ENCODE peak calls at places on chromosome 20, in five cellular contexts. One of them, this sample, is unnamed.

GRCh38 chr20:4406627-4407026 is 315.1 kb upstream of the PRND start:
- DNase-seq in neuronal stem cell: no peak
- DNase-seq in mesenchymal stem cell: peak; percentile 35
- DNase-seq in H1: no peak
- DNase-seq in IMR-90: peak; percentile 88
- DNase-seq in this sample: peak; percentile 55

GRCh38 chr20:64057628-64058498 is 5.1 kb upstream of the TCEA2 start:
- DNase-seq in IMR-90: peak; percentile 40
- DNase-seq in neuronal stem cell: no peak
- DNase-seq in mesenchymal stem cell: peak; percentile 56
- DNase-seq in H1: peak; percentile 98
- DNase-seq in this sample: peak; percentile 52

GRCh38 chr20:43096471-43096870 is 93.2 kb downstream of the PTPRT start:
- DNase-seq in IMR-90: no peak
- DNase-seq in neuronal stem cell: no peak
- DNase-seq in H1: peak; percentile 44
- DNase-seq in mesenchymal stem cell: no peak
- DNase-seq in this sample: no peak

GRCh38 chr20:17666491-17666890 is 15.6 kb downstream of the RRBP1 start:
- DNase-seq in neuronal stem cell: no peak
- DNase-seq in IMR-90: peak; percentile 60
- DNase-seq in mesenchymal stem cell: no peak
- DNase-seq in H1: no peak
- DNase-seq in this sample: no peak

GRCh38 chr20:62466071-62466760 is 9.6 kb downstream of the GATA5 start:
- DNase-seq in mesenchymal stem cell: no peak
- DNase-seq in IMR-90: no peak
- DNase-seq in H1: no peak
- DNase-seq in neuronal stem cell: no peak
- DNase-seq in this sample: no peak

GRCh38 chr20:18596270-18596669 is 8.4 kb downstream of the DTD1 start:
- DNase-seq in neuronal stem cell: no peak
- DNase-seq in mesenchymal stem cell: no peak
- DNase-seq in H1: no peak
- DNase-seq in IMR-90: no peak
- DNase-seq in this sample: no peak

GRCh38 chr20:38049800-38050199 is 16.3 kb downstream of the RPRD1B start:
- DNase-seq in H1: no peak
- DNase-seq in neuronal stem cell: no peak
- DNase-seq in mesenchymal stem cell: peak; percentile 74
- DNase-seq in IMR-90: peak; percentile 89
- DNase-seq in this sample: peak; percentile 68

GRCh38 chr20:17645010-17645409 is 37.0 kb downstream of the RRBP1 start:
- DNase-seq in H1: no peak
- DNase-seq in mesenchymal stem cell: no peak
- DNase-seq in IMR-90: no peak
- DNase-seq in neuronal stem cell: no peak
- DNase-seq in this sample: no peak

GRCh38 chr20:21557246-21557982 is 43.5 kb upstream of the NKX2-2 start:
- DNase-seq in IMR-90: no peak
- DNase-seq in mesenchymal stem cell: no peak
- DNase-seq in neuronal stem cell: no peak
- DNase-seq in H1: no peak
- DNase-seq in this sample: no peak

GRCh38 chr20:1761116-1761515 is 103.5 kb upstream of the SIRPG start:
- DNase-seq in H1: no peak
- DNase-seq in IMR-90: peak; percentile 94
- DNase-seq in neuronal stem cell: no peak
- DNase-seq in mesenchymal stem cell: peak; percentile 91
- DNase-seq in this sample: peak; percentile 17

GRCh38 chr20:1263853-1264252 is 2.2 kb upstream of the SNPH start:
- DNase-seq in H1: no peak
- DNase-seq in mesenchymal stem cell: peak; percentile 46
- DNase-seq in neuronal stem cell: no peak
- DNase-seq in IMR-90: peak; percentile 60
- DNase-seq in this sample: no peak

GRCh38 chr20:47785900-47786762 is 850 bp upstream of the SULF2 start:
- DNase-seq in IMR-90: peak; percentile 71
- DNase-seq in mesenchymal stem cell: peak; percentile 90
- DNase-seq in neuronal stem cell: peak; percentile 83
- DNase-seq in H1: peak; percentile 75
- DNase-seq in this sample: peak; percentile 29

GRCh38 chr20:53622247-53623114 is 28.8 kb upstream of the ZNF217 start:
- DNase-seq in H1: no peak
- DNase-seq in IMR-90: no peak
- DNase-seq in neuronal stem cell: no peak
- DNase-seq in mesenchymal stem cell: peak; percentile 15
- DNase-seq in this sample: no peak

GRCh38 chr20:6480328-6481030 is 287.0 kb upstream of the BMP2 start:
- DNase-seq in IMR-90: no peak
- DNase-seq in neuronal stem cell: no peak
- DNase-seq in H1: no peak
- DNase-seq in mesenchymal stem cell: no peak
- DNase-seq in this sample: no peak

GRCh38 chr20:62950741-62951140 is 1.8 kb upstream of the SLC17A9 start:
- DNase-seq in IMR-90: no peak
- DNase-seq in neuronal stem cell: no peak
- DNase-seq in mesenchymal stem cell: no peak
- DNase-seq in H1: no peak
- DNase-seq in this sample: no peak

GRCh38 chr20:34873583-34874093 is 982 bp upstream of the GGT7 start:
- DNase-seq in H1: no peak
- DNase-seq in mesenchymal stem cell: no peak
- DNase-seq in IMR-90: no peak
- DNase-seq in neuronal stem cell: no peak
- DNase-seq in this sample: no peak

GRCh38 chr20:5024103-5024502 is 22.8 kb upstream of the SLC23A2 start:
- DNase-seq in neuronal stem cell: no peak
- DNase-seq in mesenchymal stem cell: no peak
- DNase-seq in IMR-90: peak; percentile 12
- DNase-seq in H1: no peak
- DNase-seq in this sample: no peak

GRCh38 chr20:51910202-51911050 is 108.1 kb upstream of the SALL4 start:
- DNase-seq in H1: no peak
- DNase-seq in IMR-90: peak; percentile 17
- DNase-seq in mesenchymal stem cell: peak; percentile 41
- DNase-seq in neuronal stem cell: peak; percentile 48
- DNase-seq in this sample: no peak

GRCh38 chr20:53598140-53599038 is 4.8 kb upstream of the ZNF217 start:
- DNase-seq in H1: peak; percentile 40
- DNase-seq in IMR-90: no peak
- DNase-seq in mesenchymal stem cell: no peak
- DNase-seq in neuronal stem cell: no peak
- DNase-seq in this sample: no peak

GRCh38 chr20:4457566-4458543 is 263.9 kb upstream of the PRND start:
- DNase-seq in mesenchymal stem cell: no peak
- DNase-seq in IMR-90: no peak
- DNase-seq in H1: no peak
- DNase-seq in neuronal stem cell: peak; percentile 39
- DNase-seq in this sample: peak; percentile 3

GRCh38 chr20:62611012-62611411 is 31.3 kb upstream of the SLCO4A1 start:
- DNase-seq in IMR-90: no peak
- DNase-seq in mesenchymal stem cell: no peak
- DNase-seq in neuronal stem cell: no peak
- DNase-seq in H1: no peak
- DNase-seq in this sample: no peak

GRCh38 chr20:60565093-60565492 is 606.9 kb downstream of the CDH26 start:
- DNase-seq in mesenchymal stem cell: no peak
- DNase-seq in H1: no peak
- DNase-seq in IMR-90: no peak
- DNase-seq in neuronal stem cell: no peak
- DNase-seq in this sample: no peak

GRCh38 chr20:53202781-53203180 is 230.6 kb downstream of the TSHZ2 start:
- DNase-seq in mesenchymal stem cell: no peak
- DNase-seq in neuronal stem cell: no peak
- DNase-seq in IMR-90: no peak
- DNase-seq in H1: no peak
- DNase-seq in this sample: no peak

GRCh38 chr20:39897058-39897457 is 792.0 kb downstream of the MAFB start:
- DNase-seq in mesenchymal stem cell: peak; percentile 83
- DNase-seq in neuronal stem cell: no peak
- DNase-seq in H1: no peak
- DNase-seq in IMR-90: peak; percentile 97
- DNase-seq in this sample: no peak

GRCh38 chr20:48766205-48766604 is 61.6 kb downstream of the PREX1 start:
- DNase-seq in neuronal stem cell: no peak
- DNase-seq in mesenchymal stem cell: no peak
- DNase-seq in H1: no peak
- DNase-seq in IMR-90: no peak
- DNase-seq in this sample: no peak

GRCh38 chr20:36493801-36494114 is 47.6 kb upstream of the MYL9 start:
- DNase-seq in mesenchymal stem cell: no peak
- DNase-seq in neuronal stem cell: no peak
- DNase-seq in IMR-90: peak; percentile 78
- DNase-seq in H1: no peak
- DNase-seq in this sample: no peak

GRCh38 chr20:34375977-34376430 is 12.9 kb downstream of the ITCH start:
- DNase-seq in H1: no peak
- DNase-seq in neuronal stem cell: no peak
- DNase-seq in IMR-90: no peak
- DNase-seq in mesenchymal stem cell: no peak
- DNase-seq in this sample: no peak

GRCh38 chr20:38255389-38255788 is 5.1 kb downstream of the KIAA1755 start:
- DNase-seq in neuronal stem cell: no peak
- DNase-seq in mesenchymal stem cell: no peak
- DNase-seq in IMR-90: peak; percentile 59
- DNase-seq in H1: no peak
- DNase-seq in this sample: no peak

GRCh38 chr20:61436674-61437279 is 184.7 kb downstream of the CDH4 start:
- DNase-seq in H1: peak; percentile 84
- DNase-seq in neuronal stem cell: peak; percentile 91
- DNase-seq in IMR-90: peak; percentile 58
- DNase-seq in mesenchymal stem cell: peak; percentile 37
- DNase-seq in this sample: no peak

GRCh38 chr20:48364055-48364454 is 463.7 kb downstream of the PREX1 start:
- DNase-seq in mesenchymal stem cell: no peak
- DNase-seq in H1: no peak
- DNase-seq in neuronal stem cell: no peak
- DNase-seq in IMR-90: no peak
- DNase-seq in this sample: no peak

GRCh38 chr20:53578492-53579222 is 15.0 kb downstream of the ZNF217 start:
- DNase-seq in mesenchymal stem cell: peak; percentile 89
- DNase-seq in neuronal stem cell: peak; percentile 78
- DNase-seq in IMR-90: peak; percentile 89
- DNase-seq in H1: no peak
- DNase-seq in this sample: peak; percentile 99

GRCh38 chr20:10721112-10721896 is 47.5 kb upstream of the JAG1 start:
- DNase-seq in mesenchymal stem cell: no peak
- DNase-seq in neuronal stem cell: no peak
- DNase-seq in H1: no peak
- DNase-seq in IMR-90: peak; percentile 69
- DNase-seq in this sample: no peak
- H3K27ac ChIP-seq in mesenchymal stem cell: no peak overlapping the region
- H3K27ac ChIP-seq in neuronal stem cell: no peak overlapping the region
- H3K27ac ChIP-seq in H1: no peak overlapping the region
- H3K27ac ChIP-seq in IMR-90: no peak overlapping the region
- H3K27ac ChIP-seq in this sample: no peak overlapping the region

DNA sequence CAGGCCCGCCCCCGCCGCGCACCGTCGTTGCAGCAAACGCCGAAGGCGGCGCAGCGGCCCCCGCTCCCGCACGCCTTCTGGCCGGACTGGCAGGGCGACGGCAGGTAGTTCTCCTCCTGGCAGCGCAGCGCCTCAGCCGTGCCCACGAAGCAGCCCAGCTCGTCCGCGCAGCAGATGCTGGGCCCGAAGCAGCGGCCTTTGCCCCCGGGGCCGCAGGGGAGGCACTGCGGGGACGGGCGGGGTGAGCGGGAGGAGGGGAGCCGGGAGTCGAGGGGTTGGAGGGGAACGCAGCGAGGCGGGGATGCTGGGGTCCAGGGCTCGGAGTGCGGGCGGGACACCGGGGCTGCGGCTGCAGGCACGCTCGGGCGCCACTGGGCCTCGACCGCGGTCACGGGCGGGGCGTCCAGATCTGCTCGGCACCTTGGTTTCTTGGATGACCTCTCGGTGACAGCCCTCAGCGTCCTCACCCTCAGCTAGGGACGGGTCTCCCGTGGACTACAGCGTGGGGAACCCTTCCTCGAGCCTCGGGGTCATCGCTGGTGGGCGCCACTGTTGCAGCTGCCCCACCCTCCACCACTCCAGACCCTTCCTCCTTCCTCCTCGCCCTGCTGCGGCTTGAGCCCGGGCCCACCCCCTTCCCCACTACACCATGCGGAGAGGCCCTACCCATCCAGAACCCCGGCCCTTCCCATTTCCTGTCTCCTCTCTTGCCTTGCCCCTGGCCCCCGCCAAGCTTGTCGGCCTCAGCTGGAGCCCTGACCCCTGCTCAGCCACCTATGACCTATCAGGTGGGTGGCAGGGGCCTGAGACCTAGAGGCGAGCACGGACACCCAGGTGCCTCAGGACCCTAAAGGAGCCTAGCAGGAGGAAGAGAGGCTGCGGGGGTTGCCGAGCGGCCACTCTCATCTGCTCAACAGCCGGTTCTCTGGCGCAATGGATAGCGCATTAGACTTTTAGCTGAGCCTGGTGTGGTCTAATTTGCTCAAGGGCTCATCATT is 1.3 kb downstream of the AVP start:
- DNase-seq in H1: peak; percentile 74
- DNase-seq in neuronal stem cell: no peak
- DNase-seq in IMR-90: no peak
- DNase-seq in mesenchymal stem cell: no peak
- DNase-seq in this sample: no peak
- H3K4me3 ChIP-seq in H1: peak overlapping the region; percentile 27
- H3K4me3 ChIP-seq in neuronal stem cell: peak overlapping the region; percentile 63
- H3K4me3 ChIP-seq in IMR-90: no peak overlapping the region
- H3K4me3 ChIP-seq in mesenchymal stem cell: no peak overlapping the region
- H3K4me3 ChIP-seq in this sample: peak overlapping the region; percentile 26

DNA sequence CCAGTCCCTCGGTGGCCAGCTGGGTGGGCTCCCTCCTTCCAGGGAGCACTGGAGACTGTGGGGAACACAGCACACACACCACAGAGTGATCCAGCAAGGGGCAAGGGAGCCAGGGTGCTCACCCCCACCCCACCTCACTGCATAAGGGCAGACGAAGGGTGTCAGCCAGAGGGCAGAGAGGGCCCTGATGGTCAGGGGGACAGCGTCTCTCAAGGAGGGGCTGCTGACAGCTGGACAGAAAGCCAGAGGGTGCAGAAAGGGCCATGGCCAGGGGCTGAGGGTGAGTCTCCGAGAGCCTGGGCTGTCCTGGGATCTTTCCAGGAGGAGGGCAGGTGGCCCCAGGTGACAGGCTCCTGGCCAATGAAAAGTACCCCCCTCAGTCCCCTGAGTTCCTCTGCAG is 73.4 kb upstream of the PMEPA1 start:
- DNase-seq in IMR-90: no peak
- DNase-seq in neuronal stem cell: no peak
- DNase-seq in mesenchymal stem cell: no peak
- DNase-seq in H1: no peak
- DNase-seq in this sample: no peak
- H3K23ac ChIP-seq in IMR-90: no peak overlapping the region
- H3K23ac ChIP-seq in neuronal stem cell: peak overlapping the region; percentile 30
- H3K23ac ChIP-seq in mesenchymal stem cell: no peak overlapping the region
- H3K23ac ChIP-seq in H1: no peak overlapping the region
- H3K23ac ChIP-seq in this sample: no peak overlapping the region

DNA sequence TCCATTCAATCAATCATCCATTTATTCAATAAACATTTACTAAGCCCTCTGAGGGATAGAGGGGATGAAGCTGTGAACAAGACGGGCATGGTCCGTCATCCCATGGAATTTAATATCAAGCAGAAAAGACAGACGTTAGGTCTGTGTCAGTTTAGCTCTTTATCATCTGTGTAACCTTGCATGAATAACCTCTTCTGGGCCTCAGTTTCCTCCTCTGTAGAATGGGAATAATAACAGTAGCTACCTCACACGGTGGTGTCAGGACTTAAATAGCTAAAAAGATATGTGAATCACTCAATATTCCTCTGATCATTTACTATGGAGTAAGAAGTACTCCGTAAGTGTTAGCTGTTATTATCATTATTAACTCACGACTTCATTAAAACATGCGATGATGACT is 21.3 kb downstream of the CDH22 start:
- DNase-seq in IMR-90: no peak
- DNase-seq in H1: no peak
- DNase-seq in mesenchymal stem cell: no peak
- DNase-seq in neuronal stem cell: no peak
- DNase-seq in this sample: no peak
- H3K27ac ChIP-seq in IMR-90: no peak overlapping the region
- H3K27ac ChIP-seq in H1: no peak overlapping the region
- H3K27ac ChIP-seq in mesenchymal stem cell: no peak overlapping the region
- H3K27ac ChIP-seq in neuronal stem cell: no peak overlapping the region
- H3K27ac ChIP-seq in this sample: no peak overlapping the region

This sample was measured in trophoblast cell.